ENCODE peak calls at places on chromosomes 6 and 20, in six cellular contexts. Q is CD8-positive, alpha-beta T cell; D is BE2C; Z is cardiac muscle cell; J is HL-60; I is thoracic aorta. O is an unnamed sample.

GRCh38 chr6:6006428-6007310 is at the start of gene NRN1:
- DNase-seq in Q (no peak), D (no peak), Z (no peak), J (no peak), I (no peak), O (no peak)

GRCh38 chr6:25874118-25874517 is at the start of gene SLC17A3:
- DNase-seq in Q (no peak), D (no peak), Z (no peak), J (no peak), I (no peak), O (no peak)

GRCh38 chr6:140285471-140285870 is 911.0 kb upstream of the CITED2 start:
- DNase-seq in Q (no peak), D (no peak), Z (no peak), J (no peak), I (no peak), O (no peak)

GRCh38 chr6:32459781-32460424 is 20.2 kb downstream of the HLA-DRA start:
- DNase-seq in Q (no peak), D (no peak), Z (no peak), J (no peak), I (no peak), O (peak; percentile 3)

GRCh38 chr6:40165036-40165709 is 230.9 kb upstream of the MOCS1 start:
- DNase-seq in Q (no peak), D (no peak), Z (no peak), J (no peak), I (no peak), O (no peak)

GRCh38 chr6:21281366-21281765 is 312.2 kb upstream of the SOX4 start:
- DNase-seq in Q (no peak), D (peak; percentile 58), Z (no peak), J (no peak), I (no peak), O (no peak)

GRCh38 chr6:114989279-114989964 is 646.6 kb upstream of the HS3ST5 start:
- DNase-seq in Q (no peak), D (no peak), Z (no peak), J (peak; percentile 68), I (no peak), O (no peak)

GRCh38 chr6:113825776-113826175 is 31.4 kb upstream of the MARCKS start:
- DNase-seq in Q (no peak), D (peak; percentile 82), Z (no peak), J (no peak), I (peak; percentile 8), O (peak; percentile 57)

GRCh38 chr20:20548527-20549266 is 163.7 kb downstream of the RALGAPA2 start:
- DNase-seq in Q (no peak), D (no peak), Z (no peak), J (no peak), I (no peak), O (no peak)

GRCh38 chr6:129701721-129702455 is 8.1 kb downstream of the ARHGAP18 start:
- DNase-seq in Q (no peak), D (no peak), Z (no peak), J (no peak), I (no peak), O (peak; percentile 89)

GRCh38 chr20:4656491-4656890 is 65.2 kb upstream of the PRND start:
- DNase-seq in Q (no peak), D (no peak), Z (no peak), J (no peak), I (no peak), O (no peak)

GRCh38 chr6:56663344-56663743 is 20.7 kb upstream of the DST start:
- DNase-seq in Q (no peak), D (peak; percentile 16), Z (no peak), J (no peak), I (no peak), O (no peak)

GRCh38 chr6:20213271-20213798 is 1.1 kb upstream of the MBOAT1 start:
- DNase-seq in Q (no peak), D (no peak), Z (peak; percentile 14), J (peak; percentile 52), I (no peak), O (no peak)

GRCh38 chr6:16331328-16332174 is 93.2 kb downstream of the GMPR start:
- DNase-seq in Q (peak; percentile 73), D (peak; percentile 68), Z (peak; percentile 81), J (peak; percentile 58), I (no peak), O (peak; percentile 70)

GRCh38 chr20:17543531-17543961 is 12.4 kb upstream of the BFSP1 start:
- DNase-seq in Q (no peak), D (no peak), Z (no peak), J (no peak), I (no peak), O (peak; percentile 75)

GRCh38 chr6:6980999-6981581 is 126.7 kb upstream of the RREB1 start:
- DNase-seq in Q (no peak), D (no peak), Z (no peak), J (no peak), I (no peak), O (no peak)

GRCh38 chr6:85124472-85125428 is 325.1 kb upstream of the NT5E start:
- DNase-seq in Q (no peak), D (no peak), Z (no peak), J (no peak), I (no peak), O (peak; percentile 86)

GRCh38 chr6:14910692-14911547 is 334.9 kb upstream of the JARID2 start:
- DNase-seq in Q (no peak), D (no peak), Z (no peak), J (peak; percentile 97), I (no peak), O (peak; percentile 12)

GRCh38 chr6:37894585-37894984 is 75.1 kb downstream of the ZFAND3 start:
- DNase-seq in Q (no peak), D (no peak), Z (no peak), J (no peak), I (no peak), O (no peak)

GRCh38 chr20:48463916-48464315 is 363.9 kb downstream of the PREX1 start:
- DNase-seq in Q (no peak), D (no peak), Z (peak; percentile 43), J (no peak), I (no peak), O (peak; percentile 69)

GRCh38 chr6:25486580-25486979 is 165.4 kb upstream of the SCGN start:
- DNase-seq in Q (no peak), D (peak; percentile 55), Z (no peak), J (no peak), I (no peak), O (no peak)

GRCh38 chr6:52511163-52511562 is 65.7 kb downstream of the TRAM2 start:
- DNase-seq in Q (no peak), D (no peak), Z (no peak), J (no peak), I (no peak), O (no peak)

GRCh38 chr6:98824907-98825601 is 9.3 kb upstream of the POU3F2 start:
- DNase-seq in Q (no peak), D (no peak), Z (no peak), J (no peak), I (no peak), O (peak; percentile 2)

GRCh38 chr6:98823845-98824162 is 10.6 kb upstream of the POU3F2 start:
- DNase-seq in Q (no peak), D (no peak), Z (no peak), J (no peak), I (no peak), O (no peak)

GRCh38 chr6:98827295-98828159 is 6.8 kb upstream of the POU3F2 start:
- DNase-seq in Q (no peak), D (no peak), Z (peak; percentile 50), J (no peak), I (no peak), O (peak; percentile 8)

GRCh38 chr6:98824163-98824906 is 10.0 kb upstream of the POU3F2 start:
- DNase-seq in Q (no peak), D (no peak), Z (peak; percentile 48), J (no peak), I (no peak), O (no peak)

DNA sequence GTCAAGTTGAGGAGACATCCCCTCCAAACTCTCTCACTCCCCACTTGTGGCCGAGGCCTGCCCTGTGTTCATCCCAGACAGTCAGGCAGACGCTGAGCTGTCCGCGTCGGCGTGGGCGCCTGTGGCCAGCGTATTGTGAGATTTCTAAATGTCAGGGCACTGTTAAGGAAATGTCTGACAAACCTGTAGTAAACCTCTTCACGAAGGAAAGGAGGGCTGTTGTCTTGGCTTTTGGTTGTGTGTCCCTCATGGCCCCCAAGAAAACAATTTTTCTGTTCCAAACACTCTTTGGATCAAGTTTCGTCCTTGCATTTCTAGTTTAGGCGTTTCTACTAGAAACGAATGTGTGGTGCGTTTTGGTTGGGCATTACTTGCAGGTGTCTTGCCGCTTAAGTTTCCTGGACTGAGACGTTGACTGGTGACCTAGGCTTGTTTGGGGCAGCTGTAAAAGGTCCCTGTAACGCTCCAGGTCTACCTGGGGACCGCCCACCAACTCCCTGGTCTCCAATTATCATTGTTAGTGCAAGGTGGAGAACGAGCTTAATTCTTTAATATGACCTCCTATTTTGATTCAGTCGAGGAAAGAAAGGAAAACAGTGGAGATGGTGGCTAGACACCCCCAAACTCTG is 8.7 kb upstream of the POU3F2 start:
- DNase-seq in Q (no peak), D (no peak), Z (no peak), J (no peak), I (no peak), O (no peak)
- H3K4me3 ChIP-seq in Q (no peak overlapping the region), D (no peak overlapping the region), Z (no peak overlapping the region), J (no peak overlapping the region), I (no peak overlapping the region), O (no peak overlapping the region)

GRCh38 chr20:11912013-11912663 is 5.6 kb upstream of the BTBD3 start:
- DNase-seq in Q (no peak), D (peak; percentile 16), Z (peak; percentile 15), J (peak; percentile 18), I (no peak), O (no peak)
- TF ChIP-seq CTCF in Q (no peak), D (peak; percentile 71), Z (peak; percentile 56), J (peak; percentile 65), I (no peak), O (peak; percentile 38)

GRCh38 chr6:47106216-47106615 is 64.1 kb upstream of the ADGRF1 start:
- DNase-seq in Q (no peak), D (no peak), Z (no peak), J (no peak), I (no peak), O (no peak)
- H3K4me3 ChIP-seq in Q (no peak overlapping the region), D (no peak overlapping the region), Z (no peak overlapping the region), J (no peak overlapping the region), I (no peak overlapping the region), O (no peak overlapping the region)

DNA sequence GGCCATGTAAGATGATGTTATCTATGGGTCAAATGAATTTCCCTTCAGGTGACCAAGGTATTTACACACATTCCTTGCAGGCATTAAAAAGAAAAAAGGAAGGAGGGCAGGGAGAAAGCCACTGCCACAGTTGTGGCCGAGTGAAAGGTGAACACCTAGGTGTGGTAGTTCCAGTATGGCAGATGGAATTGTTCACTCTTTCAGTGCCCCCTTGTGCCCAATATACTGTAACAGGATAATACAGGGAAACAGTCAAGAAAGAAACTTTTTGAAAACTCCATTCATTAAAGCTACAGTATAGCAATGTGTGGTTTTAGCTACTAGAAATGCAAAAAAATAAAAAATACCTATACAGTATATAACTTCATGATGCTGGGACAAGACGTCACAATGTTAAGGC is 52.1 kb downstream of the BMP2 start:
- DNase-seq in Q (no peak), D (no peak), Z (peak; percentile 27), J (no peak), I (no peak), O (no peak)
- TF ChIP-seq CTCF in Q (no peak), D (no peak), Z (peak; percentile 24), J (no peak), I (peak; percentile 18), O (no peak)